ENCODE peak calls at places on chromosomes 16 and 17, in four cellular contexts. One of them, this sample, is unnamed.

GRCh38 chr17:44362964-44363612 is 565 bp downstream of the FAM171A2 start:
- DNase-seq in HT-29: no peak
- DNase-seq in activated CD8-positive, alpha-beta memory T cell treated with anti-CD3 and anti-CD28 coated beads for 24 hours: peak; percentile 78
- DNase-seq in stimulated activated naive CD8-positive, alpha-beta T cell treated with anti-CD3 and anti-CD28 coated beads, Interleukin-15, Interleukin-2, amounts not matched to agents 100 U/mL and 50 U/mL, for 24 hours: no peak
- DNase-seq in this sample: peak; percentile 41

GRCh38 chr17:29577778-29578211 is 9.3 kb downstream of the TP53I13 start:
- DNase-seq in HT-29: no peak
- DNase-seq in activated CD8-positive, alpha-beta memory T cell treated with anti-CD3 and anti-CD28 coated beads for 24 hours: no peak
- DNase-seq in stimulated activated naive CD8-positive, alpha-beta T cell treated with anti-CD3 and anti-CD28 coated beads, Interleukin-15, Interleukin-2, amounts not matched to agents 100 U/mL and 50 U/mL, for 24 hours: no peak
- DNase-seq in this sample: peak; percentile 78

GRCh38 chr16:86726340-86726739 is 148.0 kb downstream of the FOXL1 start:
- DNase-seq in HT-29: no peak
- DNase-seq in activated CD8-positive, alpha-beta memory T cell treated with anti-CD3 and anti-CD28 coated beads for 24 hours: no peak
- DNase-seq in stimulated activated naive CD8-positive, alpha-beta T cell treated with anti-CD3 and anti-CD28 coated beads, Interleukin-15, Interleukin-2, amounts not matched to agents 100 U/mL and 50 U/mL, for 24 hours: no peak
- DNase-seq in this sample: no peak

GRCh38 chr17:27544350-27545131 is 86.4 kb upstream of the LGALS9 start:
- DNase-seq in HT-29: no peak
- DNase-seq in activated CD8-positive, alpha-beta memory T cell treated with anti-CD3 and anti-CD28 coated beads for 24 hours: peak; percentile 86
- DNase-seq in stimulated activated naive CD8-positive, alpha-beta T cell treated with anti-CD3 and anti-CD28 coated beads, Interleukin-15, Interleukin-2, amounts not matched to agents 100 U/mL and 50 U/mL, for 24 hours: peak; percentile 82
- DNase-seq in this sample: no peak

GRCh38 chr16:84423416-84423837 is 55.1 kb downstream of the ATP2C2 start:
- DNase-seq in HT-29: peak; percentile 48
- DNase-seq in activated CD8-positive, alpha-beta memory T cell treated with anti-CD3 and anti-CD28 coated beads for 24 hours: no peak
- DNase-seq in stimulated activated naive CD8-positive, alpha-beta T cell treated with anti-CD3 and anti-CD28 coated beads, Interleukin-15, Interleukin-2, amounts not matched to agents 100 U/mL and 50 U/mL, for 24 hours: no peak
- DNase-seq in this sample: peak; percentile 44

GRCh38 chr17:63647065-63647725 is 25.0 kb downstream of the MAP3K3 start:
- DNase-seq in HT-29: peak; percentile 33
- DNase-seq in activated CD8-positive, alpha-beta memory T cell treated with anti-CD3 and anti-CD28 coated beads for 24 hours: no peak
- DNase-seq in stimulated activated naive CD8-positive, alpha-beta T cell treated with anti-CD3 and anti-CD28 coated beads, Interleukin-15, Interleukin-2, amounts not matched to agents 100 U/mL and 50 U/mL, for 24 hours: no peak
- DNase-seq in this sample: no peak

GRCh38 chr17:63475491-63476412 is 1.1 kb upstream of the ACE start:
- DNase-seq in HT-29: no peak
- DNase-seq in activated CD8-positive, alpha-beta memory T cell treated with anti-CD3 and anti-CD28 coated beads for 24 hours: no peak
- DNase-seq in stimulated activated naive CD8-positive, alpha-beta T cell treated with anti-CD3 and anti-CD28 coated beads, Interleukin-15, Interleukin-2, amounts not matched to agents 100 U/mL and 50 U/mL, for 24 hours: no peak
- DNase-seq in this sample: no peak

GRCh38 chr16:79571065-79571697 is 29.4 kb downstream of the MAF start:
- DNase-seq in HT-29: no peak
- DNase-seq in activated CD8-positive, alpha-beta memory T cell treated with anti-CD3 and anti-CD28 coated beads for 24 hours: no peak
- DNase-seq in stimulated activated naive CD8-positive, alpha-beta T cell treated with anti-CD3 and anti-CD28 coated beads, Interleukin-15, Interleukin-2, amounts not matched to agents 100 U/mL and 50 U/mL, for 24 hours: no peak
- DNase-seq in this sample: no peak

GRCh38 chr16:49439050-49439449 is 65.4 kb downstream of the C16orf78 start:
- DNase-seq in HT-29: no peak
- DNase-seq in activated CD8-positive, alpha-beta memory T cell treated with anti-CD3 and anti-CD28 coated beads for 24 hours: no peak
- DNase-seq in stimulated activated naive CD8-positive, alpha-beta T cell treated with anti-CD3 and anti-CD28 coated beads, Interleukin-15, Interleukin-2, amounts not matched to agents 100 U/mL and 50 U/mL, for 24 hours: no peak
- DNase-seq in this sample: no peak

GRCh38 chr17:80124351-80124981 is 22.5 kb downstream of the EIF4A3 start:
- DNase-seq in HT-29: peak; percentile 64
- DNase-seq in activated CD8-positive, alpha-beta memory T cell treated with anti-CD3 and anti-CD28 coated beads for 24 hours: peak; percentile 40
- DNase-seq in stimulated activated naive CD8-positive, alpha-beta T cell treated with anti-CD3 and anti-CD28 coated beads, Interleukin-15, Interleukin-2, amounts not matched to agents 100 U/mL and 50 U/mL, for 24 hours: no peak
- DNase-seq in this sample: peak; percentile 36

GRCh38 chr17:58415371-58416055 is 1.8 kb downstream of the RNF43 start:
- DNase-seq in HT-29: peak; percentile 80
- DNase-seq in activated CD8-positive, alpha-beta memory T cell treated with anti-CD3 and anti-CD28 coated beads for 24 hours: no peak
- DNase-seq in stimulated activated naive CD8-positive, alpha-beta T cell treated with anti-CD3 and anti-CD28 coated beads, Interleukin-15, Interleukin-2, amounts not matched to agents 100 U/mL and 50 U/mL, for 24 hours: no peak
- DNase-seq in this sample: no peak

GRCh38 chr17:5526821-5527598 is 40.6 kb downstream of the MIS12 start:
- DNase-seq in HT-29: no peak
- DNase-seq in activated CD8-positive, alpha-beta memory T cell treated with anti-CD3 and anti-CD28 coated beads for 24 hours: peak; percentile 78
- DNase-seq in stimulated activated naive CD8-positive, alpha-beta T cell treated with anti-CD3 and anti-CD28 coated beads, Interleukin-15, Interleukin-2, amounts not matched to agents 100 U/mL and 50 U/mL, for 24 hours: peak; percentile 80
- DNase-seq in this sample: peak; percentile 98

This sample was measured in foreskin fibroblast.